ENCODE peak calls at places on chromosomes 6 and 20, in seven cellular contexts. One of them, this sample, is unnamed.

GRCh38 chr20:34886122-34886521 is 9.7 kb downstream of the ACSS2 start:
- DNase-seq in fibroblast of lung: no peak
- DNase-seq in endothelial cell: no peak
- DNase-seq in CD8-positive, alpha-beta T cell: no peak
- DNase-seq in kidney epithelial cell: no peak
- DNase-seq in B cell: no peak
- DNase-seq in GM23338: no peak
- DNase-seq in this sample: no peak

GRCh38 chr6:74713941-74714340 is 491.9 kb downstream of the COL12A1 start:
- DNase-seq in B cell: no peak
- DNase-seq in kidney epithelial cell: no peak
- DNase-seq in CD8-positive, alpha-beta T cell: no peak
- DNase-seq in endothelial cell: no peak
- DNase-seq in GM23338: no peak
- DNase-seq in fibroblast of lung: peak
- DNase-seq in this sample: no peak

GRCh38 chr6:113858067-113858604 is 991 bp downstream of the MARCKS start:
- DNase-seq in kidney epithelial cell: no peak
- DNase-seq in endothelial cell: peak
- DNase-seq in fibroblast of lung: peak
- DNase-seq in CD8-positive, alpha-beta T cell: no peak
- DNase-seq in B cell: peak
- DNase-seq in GM23338: peak
- DNase-seq in this sample: peak

GRCh38 chr20:3716195-3716834 is 3.9 kb upstream of the SIGLEC1 start:
- DNase-seq in fibroblast of lung: peak
- DNase-seq in endothelial cell: peak
- DNase-seq in kidney epithelial cell: no peak
- DNase-seq in CD8-positive, alpha-beta T cell: peak
- DNase-seq in B cell: peak
- DNase-seq in GM23338: peak
- DNase-seq in this sample: peak

GRCh38 chr6:144134176-144134575 is 16.1 kb upstream of the STX11 start:
- DNase-seq in B cell: no peak
- DNase-seq in GM23338: no peak
- DNase-seq in CD8-positive, alpha-beta T cell: no peak
- DNase-seq in endothelial cell: no peak
- DNase-seq in kidney epithelial cell: no peak
- DNase-seq in fibroblast of lung: peak
- DNase-seq in this sample: no peak

GRCh38 chr6:166464418-166465400 is 82.0 kb upstream of the MPC1 start:
- DNase-seq in CD8-positive, alpha-beta T cell: no peak
- DNase-seq in GM23338: no peak
- DNase-seq in B cell: no peak
- DNase-seq in endothelial cell: no peak
- DNase-seq in fibroblast of lung: peak
- DNase-seq in kidney epithelial cell: no peak
- DNase-seq in this sample: no peak

GRCh38 chr20:35497780-35498189 is 31.7 kb downstream of the C20orf173 start:
- DNase-seq in CD8-positive, alpha-beta T cell: no peak
- DNase-seq in kidney epithelial cell: no peak
- DNase-seq in B cell: no peak
- DNase-seq in endothelial cell: no peak
- DNase-seq in GM23338: no peak
- DNase-seq in fibroblast of lung: no peak
- DNase-seq in this sample: no peak

GRCh38 chr6:163438940-163439335 is 24.4 kb downstream of the QKI start:
- DNase-seq in GM23338: no peak
- DNase-seq in kidney epithelial cell: no peak
- DNase-seq in B cell: peak
- DNase-seq in fibroblast of lung: peak
- DNase-seq in endothelial cell: no peak
- DNase-seq in CD8-positive, alpha-beta T cell: peak
- DNase-seq in this sample: no peak

GRCh38 chr20:34318609-34319443 is 15.7 kb upstream of the AHCY start:
- DNase-seq in endothelial cell: no peak
- DNase-seq in B cell: no peak
- DNase-seq in GM23338: peak
- DNase-seq in CD8-positive, alpha-beta T cell: no peak
- DNase-seq in fibroblast of lung: no peak
- DNase-seq in kidney epithelial cell: no peak
- DNase-seq in this sample: no peak

GRCh38 chr6:126788961-126789365 is 329.5 kb upstream of the RSPO3 start:
- DNase-seq in GM23338: no peak
- DNase-seq in B cell: no peak
- DNase-seq in fibroblast of lung: no peak
- DNase-seq in endothelial cell: no peak
- DNase-seq in CD8-positive, alpha-beta T cell: no peak
- DNase-seq in kidney epithelial cell: no peak
- DNase-seq in this sample: no peak

GRCh38 chr20:24648481-24648880 is 179.1 kb downstream of the SYNDIG1 start:
- DNase-seq in B cell: no peak
- DNase-seq in endothelial cell: no peak
- DNase-seq in CD8-positive, alpha-beta T cell: no peak
- DNase-seq in kidney epithelial cell: no peak
- DNase-seq in GM23338: no peak
- DNase-seq in fibroblast of lung: peak
- DNase-seq in this sample: no peak

GRCh38 chr6:151254451-151255081 is 14.8 kb downstream of the AKAP12 start:
- DNase-seq in endothelial cell: no peak
- DNase-seq in fibroblast of lung: peak
- DNase-seq in B cell: no peak
- DNase-seq in kidney epithelial cell: peak
- DNase-seq in CD8-positive, alpha-beta T cell: no peak
- DNase-seq in GM23338: peak
- DNase-seq in this sample: no peak

GRCh38 chr6:133208183-133208755 is 32.9 kb upstream of the EYA4 start:
- DNase-seq in B cell: no peak
- DNase-seq in endothelial cell: no peak
- DNase-seq in CD8-positive, alpha-beta T cell: no peak
- DNase-seq in kidney epithelial cell: no peak
- DNase-seq in GM23338: no peak
- DNase-seq in fibroblast of lung: peak
- DNase-seq in this sample: no peak

GRCh38 chr20:34437330-34437986 is 74.4 kb downstream of the ITCH start:
- DNase-seq in B cell: no peak
- DNase-seq in GM23338: no peak
- DNase-seq in endothelial cell: no peak
- DNase-seq in CD8-positive, alpha-beta T cell: no peak
- DNase-seq in kidney epithelial cell: no peak
- DNase-seq in fibroblast of lung: peak
- DNase-seq in this sample: no peak

GRCh38 chr6:10383312-10384063 is 31.4 kb downstream of the TFAP2A start:
- DNase-seq in GM23338: peak
- DNase-seq in CD8-positive, alpha-beta T cell: no peak
- DNase-seq in endothelial cell: no peak
- DNase-seq in fibroblast of lung: no peak
- DNase-seq in B cell: no peak
- DNase-seq in kidney epithelial cell: no peak
- DNase-seq in this sample: no peak

GRCh38 chr6:136547336-136547735 is 2.9 kb downstream of the MAP7 start:
- DNase-seq in fibroblast of lung: peak
- DNase-seq in B cell: no peak
- DNase-seq in kidney epithelial cell: no peak
- DNase-seq in CD8-positive, alpha-beta T cell: no peak
- DNase-seq in GM23338: peak
- DNase-seq in endothelial cell: no peak
- DNase-seq in this sample: no peak

GRCh38 chr6:141685416-141685815 is 447.3 kb upstream of the GJE1 start:
- DNase-seq in B cell: no peak
- DNase-seq in CD8-positive, alpha-beta T cell: no peak
- DNase-seq in fibroblast of lung: peak
- DNase-seq in GM23338: no peak
- DNase-seq in kidney epithelial cell: no peak
- DNase-seq in endothelial cell: no peak
- DNase-seq in this sample: no peak

GRCh38 chr6:75204959-75205775 is 686 bp downstream of the COL12A1 start:
- DNase-seq in CD8-positive, alpha-beta T cell: peak
- DNase-seq in B cell: peak
- DNase-seq in kidney epithelial cell: no peak
- DNase-seq in endothelial cell: peak
- DNase-seq in fibroblast of lung: peak
- DNase-seq in GM23338: peak
- DNase-seq in this sample: peak

GRCh38 chr20:57179265-57179664 is 87.2 kb downstream of the BMP7 start:
- DNase-seq in endothelial cell: no peak
- DNase-seq in GM23338: peak
- DNase-seq in kidney epithelial cell: no peak
- DNase-seq in fibroblast of lung: no peak
- DNase-seq in B cell: no peak
- DNase-seq in CD8-positive, alpha-beta T cell: no peak
- DNase-seq in this sample: no peak

GRCh38 chr6:134195164-134195906 is 122.6 kb downstream of the SGK1 start:
- DNase-seq in GM23338: no peak
- DNase-seq in endothelial cell: no peak
- DNase-seq in B cell: no peak
- DNase-seq in CD8-positive, alpha-beta T cell: no peak
- DNase-seq in kidney epithelial cell: no peak
- DNase-seq in fibroblast of lung: peak
- DNase-seq in this sample: no peak

DNA sequence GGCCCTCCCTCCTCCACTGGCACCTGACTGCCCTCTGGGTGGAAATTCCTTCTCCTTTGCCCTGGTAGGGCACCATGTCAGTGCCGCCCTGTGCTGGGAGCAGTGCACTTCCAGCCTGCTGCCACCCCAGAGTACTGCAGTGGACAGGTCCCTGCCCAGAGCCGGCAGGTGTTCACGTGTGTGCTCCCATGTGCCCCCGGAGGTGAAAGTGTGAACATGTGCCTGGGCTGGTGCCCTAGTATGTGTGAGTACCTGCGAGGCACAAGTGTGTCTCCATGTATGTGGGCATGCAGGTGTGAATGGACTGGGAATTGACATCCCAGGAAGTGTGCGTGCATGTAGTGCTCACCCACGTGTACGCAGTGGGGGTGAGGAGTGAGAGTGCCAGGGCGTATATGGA is 29.4 kb downstream of the SDCBP2 start:
- DNase-seq in kidney epithelial cell: no peak
- DNase-seq in GM23338: peak
- DNase-seq in endothelial cell: peak
- DNase-seq in B cell: peak
- DNase-seq in CD8-positive, alpha-beta T cell: peak
- DNase-seq in fibroblast of lung: no peak
- DNase-seq in this sample: no peak
- TF ChIP-seq CTCF in kidney epithelial cell: no peak
- TF ChIP-seq CTCF in GM23338: peak
- TF ChIP-seq CTCF in endothelial cell: peak
- TF ChIP-seq CTCF in B cell: peak
- TF ChIP-seq CTCF in CD8-positive, alpha-beta T cell: peak
- TF ChIP-seq CTCF in fibroblast of lung: no peak
- TF ChIP-seq CTCF in this sample: no peak

GRCh38 chr6:158661156-158661555 is 11.3 kb downstream of the SYTL3 start:
- DNase-seq in endothelial cell: no peak
- DNase-seq in CD8-positive, alpha-beta T cell: no peak
- DNase-seq in kidney epithelial cell: no peak
- DNase-seq in GM23338: peak
- DNase-seq in B cell: no peak
- DNase-seq in fibroblast of lung: no peak
- DNase-seq in this sample: no peak
- TF ChIP-seq CTCF in endothelial cell: no peak
- TF ChIP-seq CTCF in CD8-positive, alpha-beta T cell: no peak
- TF ChIP-seq CTCF in kidney epithelial cell: no peak
- TF ChIP-seq CTCF in GM23338: peak
- TF ChIP-seq CTCF in B cell: no peak
- TF ChIP-seq CTCF in fibroblast of lung: no peak
- TF ChIP-seq CTCF in this sample: no peak

GRCh38 chr6:88238065-88238464 is 71.9 kb upstream of the CNR1 start:
- DNase-seq in CD8-positive, alpha-beta T cell: no peak
- DNase-seq in B cell: peak
- DNase-seq in GM23338: peak
- DNase-seq in endothelial cell: peak
- DNase-seq in fibroblast of lung: peak
- DNase-seq in kidney epithelial cell: peak
- DNase-seq in this sample: peak
- TF ChIP-seq CTCF in CD8-positive, alpha-beta T cell: no peak
- TF ChIP-seq CTCF in B cell: peak
- TF ChIP-seq CTCF in GM23338: peak
- TF ChIP-seq CTCF in endothelial cell: peak
- TF ChIP-seq CTCF in fibroblast of lung: no peak
- TF ChIP-seq CTCF in kidney epithelial cell: peak
- TF ChIP-seq CTCF in this sample: peak

GRCh38 chr6:110359554-110359953 is 1.4 kb upstream of the METTL24 start:
- DNase-seq in B cell: no peak
- DNase-seq in fibroblast of lung: no peak
- DNase-seq in CD8-positive, alpha-beta T cell: no peak
- DNase-seq in GM23338: no peak
- DNase-seq in kidney epithelial cell: no peak
- DNase-seq in endothelial cell: no peak
- DNase-seq in this sample: no peak

GRCh38 chr6:110358536-110359148 is 493 bp upstream of the METTL24 start:
- DNase-seq in fibroblast of lung: no peak
- DNase-seq in endothelial cell: no peak
- DNase-seq in CD8-positive, alpha-beta T cell: no peak
- DNase-seq in GM23338: no peak
- DNase-seq in kidney epithelial cell: no peak
- DNase-seq in B cell: no peak
- DNase-seq in this sample: no peak

GRCh38 chr6:110356778-110357177 is 1.4 kb downstream of the METTL24 start:
- DNase-seq in fibroblast of lung: no peak
- DNase-seq in GM23338: peak
- DNase-seq in endothelial cell: no peak
- DNase-seq in CD8-positive, alpha-beta T cell: no peak
- DNase-seq in kidney epithelial cell: no peak
- DNase-seq in B cell: no peak
- DNase-seq in this sample: no peak

GRCh38 chr6:110357298-110357695 is 852 bp downstream of the METTL24 start:
- DNase-seq in endothelial cell: no peak
- DNase-seq in GM23338: no peak
- DNase-seq in CD8-positive, alpha-beta T cell: no peak
- DNase-seq in B cell: no peak
- DNase-seq in kidney epithelial cell: no peak
- DNase-seq in fibroblast of lung: no peak
- DNase-seq in this sample: no peak

DNA sequence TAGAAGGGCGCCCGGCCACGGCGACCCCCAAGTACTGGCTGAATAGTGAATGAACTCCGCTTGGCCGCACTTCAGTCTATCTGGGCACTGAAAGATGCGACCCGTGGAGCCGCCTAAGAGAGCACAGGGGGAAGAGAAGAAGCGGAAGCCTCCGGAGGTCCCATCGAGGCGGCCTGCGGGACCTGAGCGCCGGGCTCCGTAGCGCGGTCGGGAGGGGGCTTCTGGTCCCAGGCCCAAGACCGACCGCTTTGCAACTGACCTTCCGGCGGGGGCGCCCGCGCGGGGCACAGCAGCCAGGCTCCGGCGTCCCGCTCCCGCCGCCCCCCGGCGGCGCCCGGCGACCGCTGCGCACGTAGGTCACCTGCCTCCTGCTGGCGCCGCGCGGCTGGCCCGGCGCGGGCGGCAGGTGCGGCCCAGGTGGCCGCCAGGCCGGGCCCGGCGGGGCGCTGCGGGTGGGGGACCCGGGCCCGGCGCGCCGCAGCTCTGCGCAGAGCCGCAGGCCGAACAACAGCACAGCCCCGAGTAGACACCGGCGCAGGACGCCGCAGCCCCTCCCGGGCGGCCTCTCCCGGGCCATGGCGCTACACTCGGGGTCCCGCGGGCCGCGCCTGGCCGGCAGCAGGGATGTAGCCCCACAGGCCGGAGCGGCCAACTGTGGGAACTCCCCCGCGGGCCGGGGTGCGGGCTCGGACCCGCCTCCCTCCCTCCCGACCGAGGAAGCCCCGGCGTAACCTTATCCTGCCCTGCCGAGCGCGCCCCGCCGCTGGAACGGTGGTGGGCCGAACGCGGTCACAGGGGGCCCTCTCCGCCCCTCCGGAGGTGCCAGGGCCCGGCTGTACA is at the start of gene METTL24:
- DNase-seq in CD8-positive, alpha-beta T cell: peak
- DNase-seq in endothelial cell: peak
- DNase-seq in fibroblast of lung: no peak
- DNase-seq in GM23338: peak
- DNase-seq in B cell: peak
- DNase-seq in kidney epithelial cell: no peak
- DNase-seq in this sample: peak
- TF ChIP-seq CTCF in CD8-positive, alpha-beta T cell: no peak
- TF ChIP-seq CTCF in endothelial cell: no peak
- TF ChIP-seq CTCF in fibroblast of lung: no peak
- TF ChIP-seq CTCF in GM23338: no peak
- TF ChIP-seq CTCF in B cell: no peak
- TF ChIP-seq CTCF in kidney epithelial cell: no peak
- TF ChIP-seq CTCF in this sample: no peak